ENCODE peak calls at places on chromosomes 6 and 20, in four cellular contexts. One of them, this sample, is unnamed.

GRCh38 chr6:168390746-168391400 is 50.1 kb upstream of the SMOC2 start:
- DNase-seq in DMS153: peak
- DNase-seq in Peyer's patch: no peak
- DNase-seq in HEK293T: no peak
- DNase-seq in this sample: no peak

GRCh38 chr6:7085911-7086310 is 21.9 kb upstream of the RREB1 start:
- DNase-seq in Peyer's patch: no peak
- DNase-seq in HEK293T: no peak
- DNase-seq in DMS153: peak
- DNase-seq in this sample: no peak

GRCh38 chr6:55277628-55278003 is 49.7 kb upstream of the GFRAL start:
- DNase-seq in DMS153: no peak
- DNase-seq in HEK293T: no peak
- DNase-seq in Peyer's patch: no peak
- DNase-seq in this sample: no peak

GRCh38 chr6:113495521-113495920 is 361.6 kb upstream of the MARCKS start:
- DNase-seq in DMS153: no peak
- DNase-seq in Peyer's patch: no peak
- DNase-seq in HEK293T: no peak
- DNase-seq in this sample: peak

GRCh38 chr20:24376523-24377085 is 92.8 kb upstream of the SYNDIG1 start:
- DNase-seq in HEK293T: no peak
- DNase-seq in Peyer's patch: no peak
- DNase-seq in DMS153: no peak
- DNase-seq in this sample: peak

GRCh38 chr6:12371641-12372146 is 81.5 kb downstream of the EDN1 start:
- DNase-seq in HEK293T: no peak
- DNase-seq in DMS153: no peak
- DNase-seq in Peyer's patch: no peak
- DNase-seq in this sample: no peak

GRCh38 chr6:107386340-107386739 is 73.0 kb downstream of the PDSS2 start:
- DNase-seq in HEK293T: no peak
- DNase-seq in DMS153: no peak
- DNase-seq in Peyer's patch: no peak
- DNase-seq in this sample: peak

GRCh38 chr6:43076093-43076927 is at the start of gene PTK7:
- DNase-seq in HEK293T: peak
- DNase-seq in Peyer's patch: no peak
- DNase-seq in DMS153: peak
- DNase-seq in this sample: no peak

GRCh38 chr6:150491131-150491795 is 108.4 kb upstream of the PLEKHG1 start:
- DNase-seq in DMS153: no peak
- DNase-seq in HEK293T: no peak
- DNase-seq in Peyer's patch: no peak
- DNase-seq in this sample: peak

GRCh38 chr6:158370805-158371204 is 58.5 kb downstream of the TULP4 start:
- DNase-seq in DMS153: no peak
- DNase-seq in Peyer's patch: no peak
- DNase-seq in HEK293T: no peak
- DNase-seq in this sample: no peak

GRCh38 chr6:158080849-158081656 is 87.0 kb downstream of the SERAC1 start:
- DNase-seq in HEK293T: no peak
- DNase-seq in Peyer's patch: peak
- DNase-seq in DMS153: no peak
- DNase-seq in this sample: no peak

GRCh38 chr6:164108869-164109769 is 694.6 kb downstream of the QKI start:
- DNase-seq in Peyer's patch: no peak
- DNase-seq in HEK293T: no peak
- DNase-seq in DMS153: no peak
- DNase-seq in this sample: no peak

GRCh38 chr6:35419961-35420360 is 32.2 kb upstream of the FANCE start:
- DNase-seq in Peyer's patch: no peak
- DNase-seq in HEK293T: no peak
- DNase-seq in DMS153: no peak
- DNase-seq in this sample: no peak

GRCh38 chr6:22383016-22383415 is 86.2 kb upstream of the PRL start:
- DNase-seq in HEK293T: no peak
- DNase-seq in DMS153: no peak
- DNase-seq in Peyer's patch: no peak
- DNase-seq in this sample: no peak

GRCh38 chr6:14422917-14423316 is 305.3 kb downstream of the CD83 start:
- DNase-seq in Peyer's patch: no peak
- DNase-seq in HEK293T: no peak
- DNase-seq in DMS153: no peak
- DNase-seq in this sample: no peak

GRCh38 chr6:13615802-13616140 is 636 bp downstream of the NOL7 start:
- DNase-seq in HEK293T: peak
- DNase-seq in Peyer's patch: peak
- DNase-seq in DMS153: no peak
- DNase-seq in this sample: no peak

GRCh38 chr6:135583256-135583758 is 85.8 kb upstream of the AHI1 start:
- DNase-seq in DMS153: no peak
- DNase-seq in Peyer's patch: no peak
- DNase-seq in HEK293T: no peak
- DNase-seq in this sample: no peak

GRCh38 chr6:132937466-132937906 is 123.1 kb downstream of the RPS12 start:
- DNase-seq in DMS153: peak
- DNase-seq in HEK293T: peak
- DNase-seq in Peyer's patch: no peak
- DNase-seq in this sample: no peak

GRCh38 chr20:37055276-37055675 is 40.5 kb downstream of the RBL1 start:
- DNase-seq in DMS153: no peak
- DNase-seq in Peyer's patch: no peak
- DNase-seq in HEK293T: no peak
- DNase-seq in this sample: no peak

GRCh38 chr6:16288163-16288562 is 49.8 kb downstream of the GMPR start:
- DNase-seq in DMS153: no peak
- DNase-seq in Peyer's patch: no peak
- DNase-seq in HEK293T: no peak
- DNase-seq in this sample: no peak

GRCh38 chr20:2299301-2299700 is 3.5 kb downstream of the TGM3 start:
- DNase-seq in Peyer's patch: no peak
- DNase-seq in HEK293T: no peak
- DNase-seq in DMS153: no peak
- DNase-seq in this sample: no peak

GRCh38 chr20:45359406-45360148 is 3.4 kb upstream of the SYS1 start:
- DNase-seq in Peyer's patch: no peak
- DNase-seq in DMS153: no peak
- DNase-seq in HEK293T: no peak
- DNase-seq in this sample: peak

GRCh38 chr20:45487231-45487635 is 17.7 kb downstream of the WFDC2 start:
- DNase-seq in HEK293T: peak
- DNase-seq in Peyer's patch: no peak
- DNase-seq in DMS153: no peak
- DNase-seq in this sample: no peak

GRCh38 chr6:29793036-29793356 is 34.6 kb upstream of the HLA-G start:
- DNase-seq in DMS153: no peak
- DNase-seq in HEK293T: no peak
- DNase-seq in Peyer's patch: no peak
- DNase-seq in this sample: no peak

GRCh38 chr6:119096683-119097310 is 18.3 kb upstream of the FAM184A start:
- DNase-seq in Peyer's patch: no peak
- DNase-seq in HEK293T: no peak
- DNase-seq in DMS153: no peak
- DNase-seq in this sample: peak

GRCh38 chr20:31720486-31721407 is 1.9 kb downstream of the BCL2L1 start:
- DNase-seq in Peyer's patch: peak
- DNase-seq in DMS153: no peak
- DNase-seq in HEK293T: no peak
- DNase-seq in this sample: no peak

GRCh38 chr6:14882394-14883073 is 363.3 kb upstream of the JARID2 start:
- DNase-seq in HEK293T: no peak
- DNase-seq in DMS153: no peak
- DNase-seq in Peyer's patch: no peak
- DNase-seq in this sample: no peak

GRCh38 chr6:33856655-33857054 is 52.9 kb upstream of the MLN start:
- DNase-seq in DMS153: no peak
- DNase-seq in HEK293T: no peak
- DNase-seq in Peyer's patch: peak
- DNase-seq in this sample: no peak

GRCh38 chr6:64680446-64680845 is 1026.6 kb downstream of the EYS start:
- DNase-seq in HEK293T: no peak
- DNase-seq in Peyer's patch: no peak
- DNase-seq in DMS153: no peak
- DNase-seq in this sample: peak